ENCODE peak calls at places on chromosome 19, in four cellular contexts. V, G, S and C are unnamed samples.

GRCh38 chr19:31185261-31185660 is 164.0 kb downstream of the TSHZ3 start:
- DNase-seq in V (no peak), G (no peak), S (no peak), C (peak)

GRCh38 chr19:57850553-57851017 is 926 bp downstream of the ZNF587 start:
- DNase-seq in V (peak), G (peak), S (peak), C (peak)

GRCh38 chr19:7746903-7747884 is at the start of gene CD209:
- DNase-seq in V (no peak), G (no peak), S (no peak), C (no peak)

GRCh38 chr19:16373539-16373938 is 48.9 kb downstream of the KLF2 start:
- DNase-seq in V (no peak), G (peak), S (no peak), C (no peak)

GRCh38 chr19:50332264-50333038 is 3.3 kb upstream of the KCNC3 start:
- DNase-seq in V (no peak), G (no peak), S (no peak), C (peak)

GRCh38 chr19:50414850-50415660 is 3.7 kb upstream of the SPIB start:
- DNase-seq in V (peak), G (peak), S (no peak), C (peak)

GRCh38 chr19:39817888-39818561 is 15.9 kb downstream of the DYRK1B start:
- DNase-seq in V (no peak), G (no peak), S (no peak), C (no peak)

GRCh38 chr19:33554821-33555220 is 33.2 kb upstream of the PEPD start:
- DNase-seq in V (no peak), G (no peak), S (no peak), C (no peak)

GRCh38 chr19:15769586-15769985 is 17.9 kb upstream of the OR10H5 start:
- DNase-seq in V (no peak), G (no peak), S (no peak), C (no peak)

GRCh38 chr19:5803441-5803751 is 1.5 kb upstream of the NRTN start:
- DNase-seq in V (no peak), G (no peak), S (no peak), C (no peak)
- H3K4me3 ChIP-seq in V (peak), G (peak), S (no peak), C (peak)

DNA sequence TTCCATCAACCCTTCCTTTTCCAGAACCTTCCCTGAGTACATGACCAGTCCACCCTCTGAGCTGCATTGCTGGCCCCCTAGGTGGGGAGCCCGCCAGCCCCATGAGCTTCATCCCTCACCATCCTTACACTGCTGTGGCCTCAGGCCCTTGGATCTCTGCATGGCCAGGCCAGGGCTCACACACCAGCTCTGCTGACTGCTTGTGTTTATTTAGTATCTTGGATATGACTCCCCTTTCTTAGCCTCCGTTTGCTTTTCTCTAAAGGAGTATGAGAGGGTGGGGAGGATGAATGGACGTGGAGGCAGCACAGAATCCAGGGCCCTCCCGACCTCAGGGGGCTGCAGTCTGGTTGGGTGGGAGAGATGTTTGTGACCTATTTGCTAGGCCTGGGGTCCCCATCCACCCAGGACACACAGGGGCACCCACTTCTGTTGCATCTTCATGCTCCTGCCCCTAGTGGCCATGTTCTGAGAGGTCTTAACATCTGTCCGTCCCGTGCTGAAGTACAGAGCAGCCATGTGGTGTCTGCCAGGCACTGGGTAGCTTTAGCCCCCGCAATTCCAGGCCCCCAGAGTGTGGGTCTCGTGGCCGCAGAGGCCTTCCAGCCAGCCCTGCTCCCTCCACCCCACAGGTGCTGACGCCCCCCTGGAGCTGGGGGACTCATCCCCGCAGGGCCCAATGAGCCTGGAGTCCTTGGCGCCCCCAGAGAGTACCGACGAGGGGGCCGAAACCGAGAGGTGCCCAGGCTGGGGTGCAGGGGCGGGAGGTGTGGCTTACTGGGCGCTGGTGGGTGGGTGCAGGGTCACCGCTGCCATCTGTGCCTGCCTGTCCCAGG is 13.0 kb downstream of the ARHGEF1 start:
- DNase-seq in V (no peak), G (peak), S (no peak), C (no peak)
- TF ChIP-seq CTCF in V (peak), G (peak), S (peak), C (peak)

GRCh38 chr19:53870485-53870844 is 2.8 kb downstream of the MYADM start:
- DNase-seq in V (no peak), G (no peak), S (no peak), C (peak)

GRCh38 chr19:53868892-53869804 is 1.5 kb downstream of the MYADM start:
- DNase-seq in V (peak), G (peak), S (no peak), C (peak)

GRCh38 chr19:53867225-53868090 is at the start of gene MYADM:
- DNase-seq in V (peak), G (peak), S (peak), C (peak)

GRCh38 chr19:53865918-53866696 is 1.6 kb upstream of the MYADM start:
- DNase-seq in V (peak), G (peak), S (no peak), C (peak)

DNA sequence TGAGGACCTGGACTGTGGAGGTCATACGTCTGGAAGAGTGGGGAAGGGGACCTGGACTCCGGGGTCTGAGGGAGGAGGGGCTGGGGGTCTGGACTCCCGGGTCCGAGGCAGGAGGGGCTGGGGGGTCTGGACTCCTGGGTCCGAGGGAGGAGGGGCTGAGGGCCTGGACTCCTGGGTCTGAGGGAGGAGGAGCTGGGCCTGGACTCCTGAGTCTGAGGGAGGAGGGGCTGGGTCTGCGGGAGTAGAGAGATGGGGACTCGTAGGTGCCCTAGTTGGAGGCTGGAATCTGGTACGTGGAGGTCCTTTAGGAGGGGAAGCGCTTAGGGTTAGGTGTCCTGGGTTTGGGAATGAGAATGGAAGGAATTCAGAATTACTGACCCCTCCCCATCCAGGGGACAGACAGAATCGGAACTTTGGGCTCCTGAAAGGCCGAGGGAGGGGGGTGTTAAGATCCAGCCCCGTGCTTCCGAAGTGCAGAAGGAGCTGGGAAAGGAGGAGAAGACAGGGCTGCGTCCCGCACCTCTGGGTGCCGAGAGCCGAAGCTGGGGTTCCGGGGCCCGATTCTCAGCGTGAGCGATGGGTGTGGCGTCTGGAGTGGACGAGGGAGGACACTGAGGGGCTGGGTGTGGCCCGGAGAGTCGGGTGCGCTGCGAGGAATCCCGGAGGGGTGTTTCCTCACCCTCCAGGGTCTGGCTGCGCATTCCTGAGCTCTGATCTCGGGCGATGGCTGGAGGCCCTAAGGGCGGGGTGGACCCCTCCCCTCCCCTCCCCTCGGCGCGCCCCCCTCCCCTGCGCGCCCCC is 608 bp downstream of the MYADM start:
- DNase-seq in V (peak), G (peak), S (no peak), C (peak)
- H3K4me3 ChIP-seq in V (peak), G (peak), S (peak), C (peak)

GRCh38 chr19:18780631-18781030 is 10.5 kb downstream of the COMP start:
- DNase-seq in V (no peak), G (no peak), S (no peak), C (peak)

GRCh38 chr19:18781047-18781600 is 10.0 kb downstream of the COMP start:
- DNase-seq in V (no peak), G (no peak), S (no peak), C (no peak)

GRCh38 chr19:18782559-18783225 is 8.4 kb downstream of the COMP start:
- DNase-seq in V (no peak), G (no peak), S (no peak), C (no peak)

GRCh38 chr19:18780081-18780480 is 11.0 kb downstream of the COMP start:
- DNase-seq in V (no peak), G (no peak), S (no peak), C (no peak)

DNA sequence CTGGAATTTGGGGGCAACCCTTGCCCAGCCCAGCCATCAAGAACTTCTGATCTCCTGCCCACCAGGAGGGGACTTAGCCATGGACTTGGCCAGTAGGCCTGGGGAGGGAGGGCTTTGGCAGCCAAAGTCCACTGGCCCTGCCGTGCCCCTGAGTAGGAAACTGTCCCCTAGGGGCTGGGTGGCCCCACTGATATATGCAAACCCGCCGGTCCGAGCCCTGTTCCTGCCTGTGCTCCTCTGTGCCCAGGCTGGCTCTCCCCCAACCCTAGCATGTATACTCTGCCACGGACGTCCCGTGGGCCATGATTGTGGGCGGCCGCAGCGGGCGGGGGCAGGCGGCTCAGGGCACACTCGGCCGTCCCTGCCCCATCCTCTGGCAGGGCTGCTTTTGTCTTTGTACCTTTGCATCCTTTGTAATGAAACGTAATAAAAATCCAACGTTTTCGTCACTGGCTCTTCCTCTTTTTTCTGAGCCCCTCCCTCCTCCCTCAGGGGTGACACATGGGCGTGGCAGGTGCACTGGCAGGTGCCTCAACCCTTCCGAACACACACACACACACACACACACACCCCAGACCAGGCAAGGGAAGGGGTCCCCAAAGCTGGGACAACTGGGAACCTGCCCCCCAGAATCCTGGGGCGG is 9.1 kb downstream of the COMP start:
- DNase-seq in V (no peak), G (no peak), S (no peak), C (no peak)
- TF ChIP-seq CTCF in V (no peak), G (no peak), S (no peak), C (no peak)

DNA sequence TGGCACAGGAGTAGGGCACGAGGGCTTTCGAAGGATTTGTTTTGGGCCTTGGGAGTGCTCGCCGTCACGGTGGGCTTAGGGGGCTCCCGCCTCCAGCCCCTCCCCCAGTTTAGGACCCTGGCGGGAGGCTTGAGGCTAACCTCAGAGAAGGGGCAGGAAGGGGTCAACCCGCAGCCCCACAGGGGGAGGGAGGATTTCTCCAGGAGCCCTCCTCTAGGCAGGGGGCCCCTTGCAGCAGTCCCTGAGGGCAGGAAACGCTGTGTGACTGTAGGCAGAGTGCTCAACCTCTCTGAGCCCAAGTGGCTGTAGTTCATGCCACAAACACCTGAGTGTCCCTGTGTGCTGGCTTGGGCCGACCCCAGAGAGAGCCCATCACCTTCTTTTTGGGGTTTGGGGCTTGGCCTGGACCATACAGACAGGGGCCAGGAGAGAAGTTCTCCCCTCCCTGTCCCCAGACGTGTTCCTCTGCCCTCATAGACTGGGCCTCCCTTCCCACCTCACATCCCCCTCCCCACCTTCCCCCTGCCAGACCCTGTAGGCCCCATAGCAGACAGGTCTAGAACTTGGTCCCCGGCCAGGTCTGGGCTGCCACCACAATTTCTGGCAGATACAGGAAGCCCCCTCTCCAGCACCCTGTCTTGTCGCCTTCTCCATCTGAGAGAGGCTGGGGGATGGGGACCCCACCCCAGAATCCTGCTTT is 8.1 kb downstream of the ISYNA1 start:
- DNase-seq in V (no peak), G (peak), S (no peak), C (peak)
- H3K4me3 ChIP-seq in V (no peak), G (peak), S (no peak), C (peak)

GRCh38 chr19:317710-318508 is 26.7 kb downstream of the MIER2 start:
- DNase-seq in V (no peak), G (no peak), S (no peak), C (no peak)
- TF ChIP-seq CTCF in V (no peak), G (peak), S (no peak), C (peak)